ENCODE peak calls at places on chromosomes 13 and 19, in five cellular contexts. One of them, this sample, is unnamed.

GRCh38 chr13:21663197-21663596 is 7.7 kb upstream of the FGF9 start:
- DNase-seq in upper lobe of right lung: no peak
- DNase-seq in A172: no peak
- DNase-seq in EH: no peak
- DNase-seq in neuronal stem cell: no peak
- DNase-seq in this sample: no peak

GRCh38 chr19:2983351-2984195 is 6.2 kb downstream of the TLE6 start:
- DNase-seq in A172: peak
- DNase-seq in upper lobe of right lung: peak
- DNase-seq in EH: peak
- DNase-seq in neuronal stem cell: no peak
- DNase-seq in this sample: peak

GRCh38 chr19:5339950-5340636 is 519 bp downstream of the PTPRS start:
- DNase-seq in EH: peak
- DNase-seq in neuronal stem cell: peak
- DNase-seq in upper lobe of right lung: no peak
- DNase-seq in A172: no peak
- DNase-seq in this sample: peak

GRCh38 chr13:24209138-24209537 is 48.6 kb downstream of the SPATA13 start:
- DNase-seq in neuronal stem cell: no peak
- DNase-seq in A172: no peak
- DNase-seq in upper lobe of right lung: no peak
- DNase-seq in EH: no peak
- DNase-seq in this sample: no peak

GRCh38 chr19:862529-863304 is 3.3 kb downstream of the CFD start:
- DNase-seq in upper lobe of right lung: peak
- DNase-seq in neuronal stem cell: peak
- DNase-seq in A172: no peak
- DNase-seq in EH: peak
- DNase-seq in this sample: no peak

GRCh38 chr13:21079761-21080730 is 18.7 kb upstream of the LATS2 start:
- DNase-seq in EH: peak
- DNase-seq in A172: peak
- DNase-seq in upper lobe of right lung: no peak
- DNase-seq in neuronal stem cell: no peak
- DNase-seq in this sample: peak

GRCh38 chr13:23610966-23611486 is 40.8 kb downstream of the TNFRSF19 start:
- DNase-seq in neuronal stem cell: no peak
- DNase-seq in A172: no peak
- DNase-seq in upper lobe of right lung: no peak
- DNase-seq in EH: peak
- DNase-seq in this sample: no peak

GRCh38 chr13:99656092-99656745 is 154.9 kb downstream of the TM9SF2 start:
- DNase-seq in upper lobe of right lung: no peak
- DNase-seq in A172: peak
- DNase-seq in neuronal stem cell: peak
- DNase-seq in EH: peak
- DNase-seq in this sample: no peak

GRCh38 chr19:6459356-6460098 is at the start of gene SLC25A23:
- DNase-seq in A172: peak
- DNase-seq in neuronal stem cell: peak
- DNase-seq in upper lobe of right lung: peak
- DNase-seq in EH: peak
- DNase-seq in this sample: peak

GRCh38 chr19:32339988-32340874 is 5.2 kb upstream of the ZNF507 start:
- DNase-seq in A172: peak
- DNase-seq in upper lobe of right lung: peak
- DNase-seq in neuronal stem cell: no peak
- DNase-seq in EH: peak
- DNase-seq in this sample: peak